ENCODE peak calls at places on chromosomes 4 and X, in five cellular contexts. V, N, U, R and D are unnamed samples. For H3K36me3, the result is how much of the 10 kb centered on the place peaks cover.

GRCh38 chrX:9626379-9626778 is 139.3 kb downstream of the GPR143 start:
- DNase-seq in U (no peak), R (no peak), V (peak), N (no peak), D (no peak)

GRCh38 chrX:141936080-141936479 is 32.4 kb downstream of the MAGEC1 start:
- DNase-seq in V (no peak), N (peak), R (no peak), U (no peak), D (no peak)

GRCh38 chr4:99062120-99062519 is 26.5 kb downstream of the ADH5 start:
- DNase-seq in R (no peak), N (no peak), V (peak), U (no peak), D (no peak)

GRCh38 chr4:15238720-15239119 is 189.1 kb upstream of the C1QTNF7 start:
- DNase-seq in U (no peak), V (peak), N (peak), R (peak), D (peak)

GRCh38 chr4:100118213-100118612 is 72.1 kb downstream of the DDIT4L start:
- DNase-seq in R (no peak), U (no peak), N (no peak), V (peak), D (no peak)

GRCh38 chr4:150229538-150229937 is 151.3 kb downstream of the DCLK2 start:
- DNase-seq in N (peak), U (no peak), R (no peak), V (peak), D (no peak)

GRCh38 chr4:182655321-182655720 is 261.9 kb downstream of the DCTD start:
- DNase-seq in V (no peak), U (no peak), N (no peak), R (no peak), D (no peak)

GRCh38 chrX:129019412-129019811 is 503.9 kb downstream of the SMARCA1 start:
- DNase-seq in V (no peak), U (no peak), N (no peak), R (no peak), D (no peak)

GRCh38 chrX:15441464-15441863 is 51.7 kb downstream of the PIR start:
- DNase-seq in N (no peak), V (no peak), U (no peak), R (no peak), D (peak)

GRCh38 chrX:50115973-50116372 is 84.8 kb downstream of the AKAP4 start:
- DNase-seq in V (no peak), U (no peak), R (no peak), N (no peak), D (no peak)

GRCh38 chr4:89661490-89661889 is 175.5 kb downstream of the SNCA start:
- DNase-seq in U (no peak), V (peak), N (peak), R (no peak), D (no peak)

GRCh38 chr4:55029321-55029720 is 96.1 kb downstream of the KDR start:
- DNase-seq in R (no peak), N (no peak), V (no peak), U (no peak), D (no peak)

GRCh38 chrX:118974908-118975671 is 672 bp downstream of the LONRF3 start:
- DNase-seq in R (peak), U (no peak), V (no peak), N (no peak), D (peak)

GRCh38 chr4:168585168-168586091 is 88.6 kb downstream of the PALLD start:
- DNase-seq in N (peak), U (peak), R (peak), V (peak), D (peak)

GRCh38 chr4:130393246-130394041 is 1297.5 kb downstream of the C4orf33 start:
- DNase-seq in N (peak), R (peak), U (no peak), V (peak), D (no peak)

GRCh38 chrX:8939344-8939743 is 94.6 kb downstream of the FAM9B start:
- DNase-seq in U (no peak), R (no peak), N (no peak), V (no peak), D (peak)

GRCh38 chr4:153788419-153789276 is at the start of gene SFRP2:
- DNase-seq in R (no peak), V (no peak), U (no peak), N (no peak), D (no peak)

GRCh38 chr4:87117051-87117729 is 103.2 kb downstream of the KLHL8 start:
- DNase-seq in R (peak), V (no peak), N (no peak), U (no peak), D (no peak)
- H3K36me3 ChIP-seq in R (half or more), V (under half), N (under half), U (under half), D (half or more)

DNA sequence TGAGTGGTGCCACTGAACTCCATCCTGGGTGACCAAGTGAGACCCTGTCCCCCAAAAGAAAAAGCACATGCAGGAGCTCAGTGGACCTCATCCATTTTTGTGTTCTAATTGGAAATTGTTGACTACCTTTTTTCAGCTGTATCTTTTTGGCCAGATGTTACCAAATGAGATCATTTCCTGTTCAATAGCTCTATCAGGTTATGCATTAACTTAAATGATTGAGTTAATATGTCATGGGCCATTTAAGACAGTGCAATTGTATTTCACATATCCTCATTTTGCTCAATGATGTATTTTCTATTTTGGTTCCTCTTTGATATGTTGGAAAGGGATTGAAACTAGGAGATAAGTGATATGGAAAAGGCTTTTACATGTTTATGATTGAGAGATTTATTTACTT is 26.2 kb upstream of the RHOH start:
- DNase-seq in V (no peak), R (no peak), N (no peak), U (no peak), D (no peak)
- H3K4me3 ChIP-seq in V (no peak), R (no peak), N (no peak), U (no peak), D (no peak)

DNA sequence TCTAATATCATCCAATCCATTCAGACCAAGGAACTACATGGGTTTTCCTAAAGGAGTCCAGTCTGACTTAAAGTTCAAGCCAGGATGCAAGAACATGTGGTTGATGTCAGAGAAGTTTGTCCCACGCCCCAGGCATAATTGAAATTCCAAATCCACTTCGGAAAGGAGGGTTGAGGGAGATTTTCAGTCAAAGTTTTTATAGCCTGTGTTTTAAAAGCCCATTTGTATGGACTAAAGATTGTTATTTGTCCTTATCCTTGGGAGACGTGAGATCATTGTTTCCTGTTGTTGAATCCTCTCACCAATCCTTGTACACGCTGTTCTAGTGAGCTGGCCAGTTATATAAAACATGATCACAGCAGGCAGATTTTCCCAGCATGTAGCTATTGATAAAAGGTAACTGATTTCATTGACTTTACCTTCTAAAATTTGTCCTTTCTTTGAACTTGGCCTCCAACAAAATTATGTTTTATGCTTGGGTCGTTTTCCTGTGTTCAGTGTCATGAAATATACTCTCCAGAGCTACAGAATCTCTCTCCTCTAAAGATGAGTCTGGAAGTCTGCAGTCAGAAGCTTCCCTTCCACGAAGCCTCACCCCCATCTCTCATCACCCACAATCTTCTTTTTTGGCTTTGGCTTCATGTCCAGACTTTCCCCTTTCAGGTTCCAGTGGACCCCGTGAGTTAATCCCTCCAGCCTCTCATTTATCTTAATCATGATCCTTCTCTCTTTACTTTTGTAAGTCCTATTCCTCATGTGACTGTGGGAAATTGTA is 92.9 kb downstream of the ATP10D start:
- DNase-seq in U (no peak), R (no peak), V (peak), N (peak), D (no peak)
- H3K36me3 ChIP-seq in U (under half), R (under half), V (under half), N (under half), D (under half)

DNA sequence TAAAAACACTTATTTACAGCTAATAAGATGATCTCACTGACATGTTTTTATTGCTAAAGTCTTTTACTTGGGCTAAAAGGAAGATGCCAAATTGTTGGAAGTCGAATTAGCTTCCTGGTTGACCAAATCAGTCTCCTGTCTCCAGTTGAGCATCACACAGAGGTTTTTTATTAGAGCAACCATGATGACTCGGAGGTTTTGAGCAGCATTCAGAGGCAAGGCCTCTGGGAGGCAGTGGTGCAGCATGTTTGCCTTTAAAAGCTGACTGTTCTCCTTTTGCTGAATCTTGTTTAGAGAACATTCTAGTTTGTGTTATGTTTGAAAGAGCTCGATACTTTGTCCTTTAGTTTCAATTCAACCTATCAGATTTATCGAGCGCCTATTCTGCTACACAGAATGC is 2.1 kb downstream of the UCHL1 start:
- DNase-seq in V (peak), N (peak), R (peak), U (no peak), D (peak)
- H3K4me3 ChIP-seq in V (peak), N (no peak), R (no peak), U (no peak), D (no peak)

DNA sequence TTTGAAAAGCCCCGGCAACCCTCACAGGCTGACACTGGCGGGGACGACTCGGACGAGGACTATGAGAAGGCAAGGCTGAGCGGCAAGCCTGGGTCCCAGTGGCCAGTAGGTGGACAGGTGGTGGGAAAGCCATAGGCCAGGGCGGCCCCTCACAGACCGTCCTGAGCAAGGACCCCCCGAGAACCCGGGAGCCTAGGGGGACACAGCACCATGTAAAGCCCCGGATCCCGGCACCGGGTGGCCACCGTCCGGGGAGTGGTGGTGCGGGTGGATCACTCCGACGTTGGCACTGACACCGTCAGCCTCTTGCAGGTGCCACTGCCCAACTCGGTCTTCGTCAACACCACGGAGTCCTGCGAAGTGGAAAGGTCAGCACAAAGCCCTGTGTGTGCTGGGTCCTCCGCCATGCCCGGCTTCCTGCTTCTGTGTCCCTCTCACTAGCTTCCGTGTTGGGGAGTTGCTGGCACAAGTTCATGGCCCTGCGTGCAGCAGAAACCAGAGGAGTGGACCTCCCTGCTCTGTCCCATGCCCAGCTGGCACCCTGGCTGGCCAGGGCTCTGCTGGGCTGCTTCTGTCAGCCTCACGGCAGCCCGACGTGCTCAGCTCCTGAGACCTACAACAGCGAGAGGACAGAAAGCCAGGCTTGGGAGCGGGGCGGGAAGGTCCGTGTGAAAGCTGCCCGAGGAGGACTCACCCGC is 11.9 kb upstream of the ADD1 start:
- DNase-seq in U (peak), R (no peak), N (no peak), V (no peak), D (no peak)
- H3K36me3 ChIP-seq in U (under half), R (under half), N (under half), V (half or more), D (half or more)

GRCh38 chr4:8783736-8784135 is 87.9 kb downstream of the HMX1 start:
- DNase-seq in R (no peak), V (no peak), N (no peak), U (no peak), D (no peak)

GRCh38 chr4:8788174-8788573 is 83.5 kb downstream of the HMX1 start:
- DNase-seq in R (no peak), V (no peak), U (no peak), N (no peak), D (no peak)

GRCh38 chr4:8786166-8786565 is 85.5 kb downstream of the HMX1 start:
- DNase-seq in N (no peak), U (no peak), R (no peak), V (no peak), D (no peak)

GRCh38 chr4:8782135-8782534 is 89.5 kb downstream of the HMX1 start:
- DNase-seq in V (no peak), N (no peak), U (no peak), R (no peak), D (no peak)

GRCh38 chr4:8785656-8786142 is 85.9 kb downstream of the HMX1 start:
- DNase-seq in R (no peak), N (no peak), V (no peak), U (no peak), D (no peak)
- H3K4me3 ChIP-seq in R (no peak), N (no peak), V (no peak), U (no peak), D (no peak)

GRCh38 chrX:152861116-152861515 is 30.3 kb downstream of the NSDHL start:
- DNase-seq in R (no peak), N (peak), V (peak), U (no peak), D (peak)
- H3K36me3 ChIP-seq in R (half or more), N (under half), V (under half), U (under half), D (half or more)

GRCh38 chr4:40325406-40326019 is 9.6 kb upstream of the CHRNA9 start:
- DNase-seq in R (peak), N (peak), V (peak), U (no peak), D (peak)

GRCh38 chr4:40329805-40330204 is 5.3 kb upstream of the CHRNA9 start:
- DNase-seq in U (no peak), V (no peak), N (no peak), R (no peak), D (no peak)

GRCh38 chr4:40330536-40330935 is 4.6 kb upstream of the CHRNA9 start:
- DNase-seq in V (no peak), N (no peak), U (no peak), R (no peak), D (no peak)

GRCh38 chr4:40328383-40328782 is 6.8 kb upstream of the CHRNA9 start:
- DNase-seq in N (no peak), U (no peak), V (no peak), R (no peak), D (no peak)

GRCh38 chr4:40327340-40327739 is 7.8 kb upstream of the CHRNA9 start:
- DNase-seq in R (no peak), U (no peak), V (no peak), N (no peak), D (no peak)
- H3K4me3 ChIP-seq in R (no peak), U (no peak), V (no peak), N (no peak), D (no peak)

GRCh38 chr4:48565362-48566083 is 75.5 kb downstream of the ZAR1 start:
- DNase-seq in V (no peak), R (no peak), N (no peak), U (no peak), D (no peak)

GRCh38 chr4:48564151-48564550 is 74.1 kb downstream of the ZAR1 start:
- DNase-seq in V (no peak), R (no peak), U (no peak), N (no peak), D (no peak)
- H3K36me3 ChIP-seq in V (under half), R (under half), U (under half), N (under half), D (under half)